ENCODE peak calls at places on chromosomes 1 and 21, in seven cellular contexts. One of them, this sample, is unnamed.

GRCh38 chr1:7382971-7383370 is 388.1 kb upstream of the VAMP3 start:
- DNase-seq in HCT116: no peak
- DNase-seq in fibroblast of villous mesenchyme: no peak
- DNase-seq in choroid plexus epithelial cell: peak; percentile 82
- DNase-seq in A549: no peak
- DNase-seq in brain microvascular endothelial cell: no peak
- DNase-seq in GM13976: no peak
- DNase-seq in this sample: no peak

GRCh38 chr1:50774759-50775351 is 185.2 kb downstream of the FAF1 start:
- DNase-seq in brain microvascular endothelial cell: peak; percentile 40
- DNase-seq in choroid plexus epithelial cell: peak; percentile 85
- DNase-seq in fibroblast of villous mesenchyme: peak; percentile 71
- DNase-seq in GM13976: peak; percentile 31
- DNase-seq in HCT116: peak; percentile 48
- DNase-seq in A549: peak; percentile 4
- DNase-seq in this sample: peak; percentile 74

GRCh38 chr1:40712997-40713396 is 21.5 kb downstream of the NFYC start:
- DNase-seq in fibroblast of villous mesenchyme: no peak
- DNase-seq in GM13976: peak; percentile 46
- DNase-seq in HCT116: no peak
- DNase-seq in choroid plexus epithelial cell: no peak
- DNase-seq in brain microvascular endothelial cell: no peak
- DNase-seq in A549: no peak
- DNase-seq in this sample: no peak

GRCh38 chr21:42478504-42478903 is 17.5 kb downstream of the RSPH1 start:
- DNase-seq in GM13976: no peak
- DNase-seq in fibroblast of villous mesenchyme: no peak
- DNase-seq in brain microvascular endothelial cell: no peak
- DNase-seq in choroid plexus epithelial cell: no peak
- DNase-seq in HCT116: no peak
- DNase-seq in A549: no peak
- DNase-seq in this sample: no peak

GRCh38 chr1:50180367-50180766 is 71.6 kb downstream of the ELAVL4 start:
- DNase-seq in brain microvascular endothelial cell: no peak
- DNase-seq in A549: no peak
- DNase-seq in choroid plexus epithelial cell: no peak
- DNase-seq in GM13976: no peak
- DNase-seq in HCT116: no peak
- DNase-seq in fibroblast of villous mesenchyme: no peak
- DNase-seq in this sample: no peak

GRCh38 chr1:224700915-224701531 is 84.9 kb downstream of the CNIH3 start:
- DNase-seq in GM13976: peak; percentile 57
- DNase-seq in fibroblast of villous mesenchyme: peak; percentile 33
- DNase-seq in A549: peak; percentile 17
- DNase-seq in choroid plexus epithelial cell: peak; percentile 41
- DNase-seq in brain microvascular endothelial cell: no peak
- DNase-seq in HCT116: peak; percentile 24
- DNase-seq in this sample: peak; percentile 58

GRCh38 chr1:96510911-96511310 is 210.7 kb upstream of the PTBP2 start:
- DNase-seq in brain microvascular endothelial cell: no peak
- DNase-seq in fibroblast of villous mesenchyme: no peak
- DNase-seq in GM13976: no peak
- DNase-seq in A549: no peak
- DNase-seq in HCT116: no peak
- DNase-seq in choroid plexus epithelial cell: no peak
- DNase-seq in this sample: no peak

GRCh38 chr1:162632234-162632666 is at the start of gene DDR2:
- DNase-seq in A549: no peak
- DNase-seq in brain microvascular endothelial cell: peak; percentile 88
- DNase-seq in fibroblast of villous mesenchyme: peak; percentile 96
- DNase-seq in HCT116: no peak
- DNase-seq in choroid plexus epithelial cell: peak; percentile 90
- DNase-seq in GM13976: no peak
- DNase-seq in this sample: peak; percentile 38

GRCh38 chr1:235697517-235697916 is 47.9 kb upstream of the GNG4 start:
- DNase-seq in fibroblast of villous mesenchyme: no peak
- DNase-seq in GM13976: peak; percentile 26
- DNase-seq in HCT116: no peak
- DNase-seq in brain microvascular endothelial cell: no peak
- DNase-seq in choroid plexus epithelial cell: no peak
- DNase-seq in A549: no peak
- DNase-seq in this sample: no peak

GRCh38 chr1:84600796-84601195 is 26.6 kb upstream of the CTBS start:
- DNase-seq in fibroblast of villous mesenchyme: no peak
- DNase-seq in choroid plexus epithelial cell: no peak
- DNase-seq in A549: no peak
- DNase-seq in HCT116: no peak
- DNase-seq in brain microvascular endothelial cell: no peak
- DNase-seq in GM13976: no peak
- DNase-seq in this sample: no peak

GRCh38 chr1:24964811-24965570 is 34.9 kb upstream of the RUNX3 start:
- DNase-seq in choroid plexus epithelial cell: peak; percentile 51
- DNase-seq in HCT116: no peak
- DNase-seq in GM13976: peak; percentile 93
- DNase-seq in A549: no peak
- DNase-seq in fibroblast of villous mesenchyme: no peak
- DNase-seq in brain microvascular endothelial cell: peak; percentile 82
- DNase-seq in this sample: no peak

GRCh38 chr1:162396201-162396906 is 14.8 kb downstream of the C1orf226 start:
- DNase-seq in choroid plexus epithelial cell: no peak
- DNase-seq in A549: no peak
- DNase-seq in brain microvascular endothelial cell: no peak
- DNase-seq in GM13976: no peak
- DNase-seq in fibroblast of villous mesenchyme: no peak
- DNase-seq in HCT116: no peak
- DNase-seq in this sample: no peak

GRCh38 chr1:91036894-91037829 is 15.3 kb upstream of the ZNF644 start:
- DNase-seq in A549: no peak
- DNase-seq in fibroblast of villous mesenchyme: peak; percentile 6
- DNase-seq in choroid plexus epithelial cell: peak; percentile 60
- DNase-seq in HCT116: no peak
- DNase-seq in brain microvascular endothelial cell: no peak
- DNase-seq in GM13976: no peak
- DNase-seq in this sample: no peak

GRCh38 chr1:204828352-204828850 is 42.3 kb upstream of the NFASC start:
- DNase-seq in choroid plexus epithelial cell: peak; percentile 5
- DNase-seq in GM13976: peak; percentile 46
- DNase-seq in HCT116: no peak
- DNase-seq in fibroblast of villous mesenchyme: peak; percentile 12
- DNase-seq in A549: peak; percentile 84
- DNase-seq in brain microvascular endothelial cell: peak; percentile 2
- DNase-seq in this sample: no peak

GRCh38 chr1:37255111-37255795 is 219.1 kb upstream of the ZC3H12A start:
- DNase-seq in HCT116: no peak
- DNase-seq in A549: peak; percentile 21
- DNase-seq in choroid plexus epithelial cell: peak; percentile 2
- DNase-seq in brain microvascular endothelial cell: peak; percentile 2
- DNase-seq in fibroblast of villous mesenchyme: no peak
- DNase-seq in GM13976: peak; percentile 44
- DNase-seq in this sample: peak; percentile 34

GRCh38 chr1:1907098-1907736 is 7.8 kb upstream of the CALML6 start:
- DNase-seq in HCT116: peak; percentile 13
- DNase-seq in GM13976: no peak
- DNase-seq in A549: no peak
- DNase-seq in fibroblast of villous mesenchyme: no peak
- DNase-seq in brain microvascular endothelial cell: no peak
- DNase-seq in choroid plexus epithelial cell: no peak
- DNase-seq in this sample: peak; percentile 81

GRCh38 chr1:145978860-145979745 is 14.6 kb downstream of the POLR3GL start:
- DNase-seq in HCT116: peak; percentile 96
- DNase-seq in brain microvascular endothelial cell: peak; percentile 100
- DNase-seq in choroid plexus epithelial cell: peak; percentile 100
- DNase-seq in GM13976: peak; percentile 83
- DNase-seq in fibroblast of villous mesenchyme: peak; percentile 100
- DNase-seq in A549: no peak
- DNase-seq in this sample: peak; percentile 100
- TF ChIP-seq CTCF in HCT116: no peak
- TF ChIP-seq CTCF in brain microvascular endothelial cell: peak; percentile 64
- TF ChIP-seq CTCF in choroid plexus epithelial cell: peak; percentile 46
- TF ChIP-seq CTCF in GM13976: no peak
- TF ChIP-seq CTCF in fibroblast of villous mesenchyme: peak; percentile 40
- TF ChIP-seq CTCF in A549: no peak
- TF ChIP-seq CTCF in this sample: peak; percentile 18

DNA sequence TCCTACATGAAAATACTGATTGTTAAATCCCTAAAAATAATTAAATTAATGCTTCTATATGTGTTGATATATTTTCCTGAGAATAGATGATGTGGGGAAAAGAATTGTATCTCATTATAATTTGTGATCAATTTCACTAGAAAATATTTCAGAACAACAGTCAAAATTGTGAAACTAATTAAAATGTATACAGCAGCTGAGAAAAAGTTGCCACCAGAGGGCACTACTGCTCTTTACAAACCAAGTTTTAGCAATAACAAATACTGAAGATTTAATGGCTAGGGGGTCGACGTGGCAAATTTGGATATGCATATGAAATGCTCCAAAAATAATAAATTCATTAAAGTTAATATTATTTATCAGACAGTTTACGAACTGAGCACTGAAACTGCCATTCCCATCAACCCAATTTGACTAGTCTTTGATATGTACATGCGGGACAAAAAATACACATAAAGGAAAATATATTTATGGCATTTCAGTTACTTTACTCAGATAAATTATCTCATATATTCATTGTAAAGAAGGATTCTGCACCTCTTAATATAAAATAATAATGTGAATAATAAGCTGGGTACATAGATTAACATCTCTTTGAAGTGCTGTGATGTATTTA is 96.3 kb upstream of the TMPRSS15 start:
- DNase-seq in choroid plexus epithelial cell: peak; percentile 73
- DNase-seq in GM13976: no peak
- DNase-seq in HCT116: peak; percentile 10
- DNase-seq in brain microvascular endothelial cell: peak; percentile 44
- DNase-seq in A549: no peak
- DNase-seq in fibroblast of villous mesenchyme: peak; percentile 18
- DNase-seq in this sample: peak; percentile 56
- TF ChIP-seq CTCF in choroid plexus epithelial cell: peak; percentile 74
- TF ChIP-seq CTCF in GM13976: peak; percentile 43
- TF ChIP-seq CTCF in HCT116: no peak
- TF ChIP-seq CTCF in brain microvascular endothelial cell: peak; percentile 72
- TF ChIP-seq CTCF in A549: peak; percentile 31
- TF ChIP-seq CTCF in fibroblast of villous mesenchyme: peak; percentile 47
- TF ChIP-seq CTCF in this sample: peak; percentile 67

DNA sequence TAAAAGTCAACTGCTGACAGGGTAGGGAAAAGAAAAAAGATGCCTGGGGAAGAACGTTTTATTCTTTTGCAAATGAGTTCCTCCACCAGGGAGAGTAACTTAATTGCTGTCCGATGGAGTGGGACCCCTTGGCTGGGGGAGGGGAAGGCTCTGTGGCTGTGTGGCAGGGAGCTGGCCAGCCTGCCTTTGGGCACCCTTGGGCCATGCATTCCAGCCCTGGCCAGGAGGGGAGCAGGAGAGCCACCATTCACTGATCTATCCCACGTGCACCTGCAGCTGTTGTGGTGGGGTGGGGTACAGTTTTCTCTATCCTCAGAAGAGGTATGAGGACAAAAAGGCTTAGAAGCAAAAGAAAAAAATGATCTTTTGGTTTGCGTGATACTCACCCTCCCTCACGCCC is 116.9 kb downstream of the KCNK1 start:
- DNase-seq in A549: no peak
- DNase-seq in GM13976: no peak
- DNase-seq in HCT116: no peak
- DNase-seq in fibroblast of villous mesenchyme: no peak
- DNase-seq in brain microvascular endothelial cell: no peak
- DNase-seq in choroid plexus epithelial cell: no peak
- DNase-seq in this sample: no peak
- TF ChIP-seq CTCF in A549: no peak
- TF ChIP-seq CTCF in GM13976: no peak
- TF ChIP-seq CTCF in HCT116: no peak
- TF ChIP-seq CTCF in fibroblast of villous mesenchyme: no peak
- TF ChIP-seq CTCF in brain microvascular endothelial cell: no peak
- TF ChIP-seq CTCF in choroid plexus epithelial cell: no peak
- TF ChIP-seq CTCF in this sample: no peak

GRCh38 chr21:14382486-14382834 is 486 bp downstream of the HSPA13 start:
- DNase-seq in HCT116: no peak
- DNase-seq in brain microvascular endothelial cell: peak; percentile 2
- DNase-seq in fibroblast of villous mesenchyme: peak; percentile 41
- DNase-seq in A549: no peak
- DNase-seq in choroid plexus epithelial cell: peak; percentile 37
- DNase-seq in GM13976: no peak
- DNase-seq in this sample: peak; percentile 43

GRCh38 chr21:14376854-14377253 is 6.1 kb downstream of the HSPA13 start:
- DNase-seq in GM13976: no peak
- DNase-seq in brain microvascular endothelial cell: no peak
- DNase-seq in choroid plexus epithelial cell: no peak
- DNase-seq in fibroblast of villous mesenchyme: no peak
- DNase-seq in A549: no peak
- DNase-seq in HCT116: no peak
- DNase-seq in this sample: no peak
- TF ChIP-seq CTCF in GM13976: no peak
- TF ChIP-seq CTCF in brain microvascular endothelial cell: peak; percentile 25
- TF ChIP-seq CTCF in choroid plexus epithelial cell: peak; percentile 25
- TF ChIP-seq CTCF in fibroblast of villous mesenchyme: no peak
- TF ChIP-seq CTCF in A549: no peak
- TF ChIP-seq CTCF in HCT116: no peak
- TF ChIP-seq CTCF in this sample: no peak